ENCODE peak calls at places on chromosomes 11 and 22, in eight cellular contexts. H is CD4-positive, alpha-beta T cell; U is kidney epithelial cell; R is right lobe of liver; F is heart left ventricle; O is IMR-90; K is upper lobe of right lung; I is tibial nerve. V is an unnamed sample.

GRCh38 chr22:39727541-39727940 is 157.0 kb downstream of the CACNA1I start:
- DNase-seq in H (no peak), U (no peak), R (no peak), F (no peak), O (peak; percentile 54), K (peak; percentile 28), I (no peak), V (no peak)

GRCh38 chr22:48187272-48187855 is 1424.9 kb downstream of the TBC1D22A start:
- DNase-seq in H (no peak), U (no peak), R (no peak), F (no peak), O (no peak), K (no peak), I (no peak), V (no peak)

GRCh38 chr22:46146329-46146728 is 4.0 kb upstream of the PPARA start:
- DNase-seq in H (no peak), U (no peak), R (no peak), F (no peak), O (no peak), K (no peak), I (no peak), V (no peak)

GRCh38 chr11:71499125-71499524 is 27.9 kb upstream of the KRTAP5-7 start:
- DNase-seq in H (no peak), U (no peak), R (no peak), F (no peak), O (peak; percentile 8), K (no peak), I (no peak), V (no peak)

GRCh38 chr11:117426297-117426685 is 98.6 kb downstream of the CEP164 start:
- DNase-seq in H (peak; percentile 62), U (no peak), R (peak; percentile 64), F (peak; percentile 79), O (peak; percentile 30), K (peak; percentile 83), I (peak; percentile 42), V (no peak)

GRCh38 chr22:19382240-19382639 is 49.3 kb downstream of the HIRA start:
- DNase-seq in H (no peak), U (no peak), R (no peak), F (no peak), O (no peak), K (no peak), I (no peak), V (no peak)

GRCh38 chr22:50267591-50268390 is 2.4 kb downstream of the MAPK11 start:
- DNase-seq in H (peak; percentile 28), U (no peak), R (peak; percentile 78), F (peak; percentile 81), O (peak; percentile 38), K (peak; percentile 86), I (peak; percentile 39), V (no peak)

GRCh38 chr11:38538866-38539651 is 1941.0 kb upstream of the RAG2 start:
- DNase-seq in H (no peak), U (no peak), R (no peak), F (no peak), O (no peak), K (no peak), I (no peak), V (no peak)

GRCh38 chr11:132318421-132319157 is 948.2 kb downstream of the NTM start:
- DNase-seq in H (no peak), U (peak; percentile 39), R (no peak), F (no peak), O (peak; percentile 76), K (no peak), I (no peak), V (no peak)

GRCh38 chr11:44863231-44863630 is 87.5 kb downstream of the TP53I11 start:
- DNase-seq in H (no peak), U (no peak), R (no peak), F (no peak), O (no peak), K (no peak), I (no peak), V (no peak)

GRCh38 chr22:38397189-38398097 is 57.6 kb downstream of the KCNJ4 start:
- DNase-seq in H (no peak), U (no peak), R (no peak), F (peak; percentile 83), O (no peak), K (peak; percentile 83), I (no peak), V (no peak)

GRCh38 chr11:34234086-34234740 is 123.6 kb downstream of the ABTB2 start:
- DNase-seq in H (peak; percentile 64), U (peak; percentile 91), R (no peak), F (no peak), O (peak; percentile 78), K (no peak), I (no peak), V (no peak)

GRCh38 chr22:36486619-36487384 is 5.4 kb upstream of the TXN2 start:
- DNase-seq in H (peak; percentile 50), U (no peak), R (no peak), F (no peak), O (peak; percentile 68), K (no peak), I (no peak), V (no peak)

GRCh38 chr11:123469089-123469488 is 39.0 kb downstream of the GRAMD1B start:
- DNase-seq in H (no peak), U (no peak), R (no peak), F (no peak), O (no peak), K (no peak), I (no peak), V (no peak)

GRCh38 chr22:39212721-39213376 is 31.9 kb downstream of the PDGFB start:
- DNase-seq in H (no peak), U (peak; percentile 74), R (no peak), F (no peak), O (no peak), K (peak; percentile 20), I (no peak), V (no peak)

GRCh38 chr11:15278129-15278528 is 163.4 kb downstream of the INSC start:
- DNase-seq in H (no peak), U (no peak), R (no peak), F (no peak), O (peak; percentile 29), K (no peak), I (no peak), V (no peak)

GRCh38 chr22:36369922-36370781 is 17.6 kb downstream of the MYH9 start:
- DNase-seq in H (no peak), U (no peak), R (no peak), F (no peak), O (peak; percentile 41), K (peak; percentile 83), I (no peak), V (no peak)

GRCh38 chr11:125369808-125370207 is 126.3 kb downstream of the FEZ1 start:
- DNase-seq in H (no peak), U (no peak), R (no peak), F (no peak), O (no peak), K (no peak), I (no peak), V (no peak)

GRCh38 chr22:38465673-38466490 is 2.0 kb upstream of the KDELR3 start:
- DNase-seq in H (no peak), U (no peak), R (no peak), F (peak; percentile 52), O (no peak), K (peak; percentile 41), I (no peak), V (no peak)

GRCh38 chr11:31821235-31821764 is 10.2 kb upstream of the PAX6 start:
- DNase-seq in H (no peak), U (no peak), R (no peak), F (no peak), O (no peak), K (no peak), I (no peak), V (no peak)
- H3K27me3 ChIP-seq in H (peaks cover 98% of the 10 kb centered on the region), U (peaks cover 96% of the 10 kb centered on the region), R (peaks cover 44% of the 10 kb centered on the region), F (peaks cover 100% of the 10 kb centered on the region), O (peaks cover 97% of the 10 kb centered on the region), K (peaks cover 100% of the 10 kb centered on the region), I (peaks cover 6% of the 10 kb centered on the region), V (peaks cover 100% of the 10 kb centered on the region)

DNA sequence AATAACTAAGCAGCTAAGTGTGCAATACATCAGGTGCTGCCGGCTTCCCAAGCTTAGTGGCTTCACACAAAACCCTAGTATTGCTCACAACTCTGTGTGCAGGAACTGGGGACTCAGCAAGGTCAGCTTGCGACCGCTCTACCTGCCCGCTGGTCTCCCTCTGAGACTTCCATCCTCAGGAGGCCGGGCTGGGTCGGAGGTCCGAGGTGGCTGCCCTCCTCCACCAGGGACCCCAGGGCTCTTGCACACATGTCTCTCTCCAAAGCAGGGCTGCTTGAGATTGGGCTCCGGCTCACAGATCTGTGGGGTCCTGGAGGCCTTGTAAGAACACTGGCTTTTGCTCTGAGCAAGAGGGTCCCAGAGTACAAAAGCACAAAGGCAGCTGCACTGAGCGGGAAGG is 25.4 kb upstream of the FGF19 start:
- DNase-seq in H (no peak), U (no peak), R (no peak), F (no peak), O (no peak), K (no peak), I (no peak), V (no peak)
- H3K27me3 ChIP-seq in H (peaks cover 54% of the 10 kb centered on the region), U (peaks cover 6% of the 10 kb centered on the region), R (no peaks in the 10 kb centered on the region), F (peaks cover 8% of the 10 kb centered on the region), O (peaks cover 55% of the 10 kb centered on the region), K (peaks cover 18% of the 10 kb centered on the region), I (no peaks in the 10 kb centered on the region), V (peaks cover 37% of the 10 kb centered on the region)

GRCh38 chr11:121453589-121454299 is 977 bp upstream of the SORL1-AS1 start:
- DNase-seq in H (no peak), U (no peak), R (peak; percentile 73), F (no peak), O (no peak), K (no peak), I (no peak), V (no peak)

GRCh38 chr11:121451982-121452608 is at the start of gene SORL1:
- DNase-seq in H (peak; percentile 73), U (no peak), R (peak; percentile 86), F (peak; percentile 86), O (peak; percentile 55), K (peak; percentile 91), I (peak; percentile 25), V (no peak)

GRCh38 chr11:121456816-121457431 is 4.2 kb upstream of the SORL1-AS1 start:
- DNase-seq in H (no peak), U (no peak), R (no peak), F (no peak), O (no peak), K (no peak), I (no peak), V (no peak)

GRCh38 chr11:121452609-121453150 is at the start of gene SORL1-AS1:
- DNase-seq in H (peak; percentile 41), U (no peak), R (peak; percentile 63), F (no peak), O (peak; percentile 5), K (no peak), I (no peak), V (no peak)

DNA sequence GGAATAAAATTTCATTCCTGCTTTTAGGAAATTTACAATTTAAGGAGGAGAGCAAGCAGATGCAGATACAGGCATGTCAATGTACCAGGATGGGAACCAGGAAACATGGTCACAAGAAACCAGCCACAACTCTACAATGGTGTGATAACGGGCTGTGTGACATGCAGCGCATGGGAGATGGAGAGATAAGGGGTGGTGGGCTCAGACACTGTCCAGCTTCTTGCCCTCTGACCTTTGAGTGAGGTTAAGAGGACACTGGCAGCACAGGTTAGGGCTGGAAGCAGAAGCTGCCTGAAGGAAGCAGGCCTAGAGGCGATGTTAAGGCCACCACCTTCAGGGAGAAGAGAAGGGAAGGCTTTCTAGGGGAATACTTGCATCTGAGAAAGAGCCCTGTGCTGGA is 2.3 kb upstream of the SORL1-AS1 start:
- DNase-seq in H (no peak), U (no peak), R (no peak), F (no peak), O (no peak), K (no peak), I (no peak), V (no peak)
- H3K27me3 ChIP-seq in H (no peaks in the 10 kb centered on the region), U (peaks cover 9% of the 10 kb centered on the region), R (no peaks in the 10 kb centered on the region), F (peaks cover 4% of the 10 kb centered on the region), O (peaks cover 53% of the 10 kb centered on the region), K (no peaks in the 10 kb centered on the region), I (no peaks in the 10 kb centered on the region), V (peaks cover 11% of the 10 kb centered on the region)

GRCh38 chr11:130159139-130159538 is 443 bp upstream of the ST14 start:
- DNase-seq in H (no peak), U (no peak), R (no peak), F (no peak), O (no peak), K (no peak), I (no peak), V (no peak)
- H3K27me3 ChIP-seq in H (peaks cover 38% of the 10 kb centered on the region), U (peaks cover 31% of the 10 kb centered on the region), R (no peaks in the 10 kb centered on the region), F (peaks cover 25% of the 10 kb centered on the region), O (peaks cover 57% of the 10 kb centered on the region), K (no peaks in the 10 kb centered on the region), I (no peaks in the 10 kb centered on the region), V (peaks cover 48% of the 10 kb centered on the region)

V was measured in AG04450.